ENCODE peak calls at places on chromosomes 1 and 21, in six cellular contexts. One of them, this sample, is unnamed.

GRCh38 chr1:2611034-2611501 is 21.7 kb downstream of the MMEL1 start:
- DNase-seq in stimulated activated CD8-positive, alpha-beta memory T cell treated with anti-CD3 and anti-CD28 coated beads, Interleukin-12 subunit alpha, Interleukin-12 subunit beta, amount 100 ng/mL, for 4 hours: no peak
- DNase-seq in activated T-cell treated with anti-CD3 and anti-CD28 coated beads, Interleukin-2, amount 50 U/mL, for 4 hours: peak
- DNase-seq in progenitor cell of endocrine pancreas: peak
- DNase-seq in GF-D8: no peak
- DNase-seq in GM12865: no peak
- DNase-seq in this sample: peak

GRCh38 chr1:113456967-113457366 is 66.7 kb downstream of the MAGI3 start:
- DNase-seq in stimulated activated CD8-positive, alpha-beta memory T cell treated with anti-CD3 and anti-CD28 coated beads, Interleukin-12 subunit alpha, Interleukin-12 subunit beta, amount 100 ng/mL, for 4 hours: no peak
- DNase-seq in activated T-cell treated with anti-CD3 and anti-CD28 coated beads, Interleukin-2, amount 50 U/mL, for 4 hours: no peak
- DNase-seq in progenitor cell of endocrine pancreas: no peak
- DNase-seq in GF-D8: no peak
- DNase-seq in GM12865: no peak
- DNase-seq in this sample: peak

GRCh38 chr1:35443768-35444518 is 113.3 kb downstream of the KIAA0319L start:
- DNase-seq in stimulated activated CD8-positive, alpha-beta memory T cell treated with anti-CD3 and anti-CD28 coated beads, Interleukin-12 subunit alpha, Interleukin-12 subunit beta, amount 100 ng/mL, for 4 hours: no peak
- DNase-seq in activated T-cell treated with anti-CD3 and anti-CD28 coated beads, Interleukin-2, amount 50 U/mL, for 4 hours: no peak
- DNase-seq in progenitor cell of endocrine pancreas: no peak
- DNase-seq in GF-D8: no peak
- DNase-seq in GM12865: no peak
- DNase-seq in this sample: no peak

GRCh38 chr21:31630062-31630711 is 29.3 kb upstream of the SOD1 start:
- DNase-seq in stimulated activated CD8-positive, alpha-beta memory T cell treated with anti-CD3 and anti-CD28 coated beads, Interleukin-12 subunit alpha, Interleukin-12 subunit beta, amount 100 ng/mL, for 4 hours: no peak
- DNase-seq in activated T-cell treated with anti-CD3 and anti-CD28 coated beads, Interleukin-2, amount 50 U/mL, for 4 hours: no peak
- DNase-seq in progenitor cell of endocrine pancreas: no peak
- DNase-seq in GF-D8: no peak
- DNase-seq in GM12865: no peak
- DNase-seq in this sample: peak

GRCh38 chr21:25934130-25934529 is 199.4 kb downstream of the GABPA start:
- DNase-seq in stimulated activated CD8-positive, alpha-beta memory T cell treated with anti-CD3 and anti-CD28 coated beads, Interleukin-12 subunit alpha, Interleukin-12 subunit beta, amount 100 ng/mL, for 4 hours: no peak
- DNase-seq in activated T-cell treated with anti-CD3 and anti-CD28 coated beads, Interleukin-2, amount 50 U/mL, for 4 hours: no peak
- DNase-seq in progenitor cell of endocrine pancreas: no peak
- DNase-seq in GF-D8: no peak
- DNase-seq in GM12865: no peak
- DNase-seq in this sample: no peak

GRCh38 chr1:26155370-26156284 is 3.3 kb upstream of the FAM110D start:
- DNase-seq in stimulated activated CD8-positive, alpha-beta memory T cell treated with anti-CD3 and anti-CD28 coated beads, Interleukin-12 subunit alpha, Interleukin-12 subunit beta, amount 100 ng/mL, for 4 hours: no peak
- DNase-seq in activated T-cell treated with anti-CD3 and anti-CD28 coated beads, Interleukin-2, amount 50 U/mL, for 4 hours: no peak
- DNase-seq in progenitor cell of endocrine pancreas: no peak
- DNase-seq in GF-D8: no peak
- DNase-seq in GM12865: no peak
- DNase-seq in this sample: no peak

GRCh38 chr1:12617901-12618660 is at the start of gene DHRS3:
- DNase-seq in stimulated activated CD8-positive, alpha-beta memory T cell treated with anti-CD3 and anti-CD28 coated beads, Interleukin-12 subunit alpha, Interleukin-12 subunit beta, amount 100 ng/mL, for 4 hours: peak
- DNase-seq in activated T-cell treated with anti-CD3 and anti-CD28 coated beads, Interleukin-2, amount 50 U/mL, for 4 hours: peak
- DNase-seq in progenitor cell of endocrine pancreas: peak
- DNase-seq in GF-D8: peak
- DNase-seq in GM12865: peak
- DNase-seq in this sample: peak

GRCh38 chr1:197902454-197903195 is at the start of gene C1orf53:
- DNase-seq in stimulated activated CD8-positive, alpha-beta memory T cell treated with anti-CD3 and anti-CD28 coated beads, Interleukin-12 subunit alpha, Interleukin-12 subunit beta, amount 100 ng/mL, for 4 hours: peak
- DNase-seq in activated T-cell treated with anti-CD3 and anti-CD28 coated beads, Interleukin-2, amount 50 U/mL, for 4 hours: peak
- DNase-seq in progenitor cell of endocrine pancreas: peak
- DNase-seq in GF-D8: peak
- DNase-seq in GM12865: peak
- DNase-seq in this sample: peak

GRCh38 chr1:7207875-7208646 is 422.8 kb downstream of the CAMTA1 start:
- DNase-seq in stimulated activated CD8-positive, alpha-beta memory T cell treated with anti-CD3 and anti-CD28 coated beads, Interleukin-12 subunit alpha, Interleukin-12 subunit beta, amount 100 ng/mL, for 4 hours: no peak
- DNase-seq in activated T-cell treated with anti-CD3 and anti-CD28 coated beads, Interleukin-2, amount 50 U/mL, for 4 hours: no peak
- DNase-seq in progenitor cell of endocrine pancreas: peak
- DNase-seq in GF-D8: peak
- DNase-seq in GM12865: peak
- DNase-seq in this sample: no peak

GRCh38 chr1:45353685-45354084 is 13.4 kb upstream of the MUTYH start:
- DNase-seq in stimulated activated CD8-positive, alpha-beta memory T cell treated with anti-CD3 and anti-CD28 coated beads, Interleukin-12 subunit alpha, Interleukin-12 subunit beta, amount 100 ng/mL, for 4 hours: no peak
- DNase-seq in activated T-cell treated with anti-CD3 and anti-CD28 coated beads, Interleukin-2, amount 50 U/mL, for 4 hours: no peak
- DNase-seq in progenitor cell of endocrine pancreas: no peak
- DNase-seq in GF-D8: no peak
- DNase-seq in GM12865: no peak
- DNase-seq in this sample: no peak

GRCh38 chr1:83545450-83545849 is 453.5 kb downstream of the TTLL7 start:
- DNase-seq in stimulated activated CD8-positive, alpha-beta memory T cell treated with anti-CD3 and anti-CD28 coated beads, Interleukin-12 subunit alpha, Interleukin-12 subunit beta, amount 100 ng/mL, for 4 hours: no peak
- DNase-seq in activated T-cell treated with anti-CD3 and anti-CD28 coated beads, Interleukin-2, amount 50 U/mL, for 4 hours: no peak
- DNase-seq in progenitor cell of endocrine pancreas: no peak
- DNase-seq in GF-D8: no peak
- DNase-seq in GM12865: peak
- DNase-seq in this sample: no peak

GRCh38 chr1:146001734-146002133 is 5.4 kb upstream of the TXNIP start:
- DNase-seq in stimulated activated CD8-positive, alpha-beta memory T cell treated with anti-CD3 and anti-CD28 coated beads, Interleukin-12 subunit alpha, Interleukin-12 subunit beta, amount 100 ng/mL, for 4 hours: no peak
- DNase-seq in activated T-cell treated with anti-CD3 and anti-CD28 coated beads, Interleukin-2, amount 50 U/mL, for 4 hours: no peak
- DNase-seq in progenitor cell of endocrine pancreas: no peak
- DNase-seq in GF-D8: no peak
- DNase-seq in GM12865: no peak
- DNase-seq in this sample: no peak

GRCh38 chr1:1196431-1197187 is 9.8 kb downstream of the TNFRSF18 start:
- DNase-seq in stimulated activated CD8-positive, alpha-beta memory T cell treated with anti-CD3 and anti-CD28 coated beads, Interleukin-12 subunit alpha, Interleukin-12 subunit beta, amount 100 ng/mL, for 4 hours: no peak
- DNase-seq in activated T-cell treated with anti-CD3 and anti-CD28 coated beads, Interleukin-2, amount 50 U/mL, for 4 hours: no peak
- DNase-seq in progenitor cell of endocrine pancreas: no peak
- DNase-seq in GF-D8: no peak
- DNase-seq in GM12865: no peak
- DNase-seq in this sample: peak

GRCh38 chr1:94988356-94988755 is 61.4 kb upstream of the CNN3 start:
- DNase-seq in stimulated activated CD8-positive, alpha-beta memory T cell treated with anti-CD3 and anti-CD28 coated beads, Interleukin-12 subunit alpha, Interleukin-12 subunit beta, amount 100 ng/mL, for 4 hours: no peak
- DNase-seq in activated T-cell treated with anti-CD3 and anti-CD28 coated beads, Interleukin-2, amount 50 U/mL, for 4 hours: no peak
- DNase-seq in progenitor cell of endocrine pancreas: no peak
- DNase-seq in GF-D8: no peak
- DNase-seq in GM12865: no peak
- DNase-seq in this sample: no peak

GRCh38 chr1:193042766-193043691 is 16.1 kb downstream of the UCHL5 start:
- DNase-seq in stimulated activated CD8-positive, alpha-beta memory T cell treated with anti-CD3 and anti-CD28 coated beads, Interleukin-12 subunit alpha, Interleukin-12 subunit beta, amount 100 ng/mL, for 4 hours: no peak
- DNase-seq in activated T-cell treated with anti-CD3 and anti-CD28 coated beads, Interleukin-2, amount 50 U/mL, for 4 hours: no peak
- DNase-seq in progenitor cell of endocrine pancreas: no peak
- DNase-seq in GF-D8: no peak
- DNase-seq in GM12865: no peak
- DNase-seq in this sample: no peak

GRCh38 chr1:30423570-30423969 is 299.8 kb downstream of the MATN1 start:
- DNase-seq in stimulated activated CD8-positive, alpha-beta memory T cell treated with anti-CD3 and anti-CD28 coated beads, Interleukin-12 subunit alpha, Interleukin-12 subunit beta, amount 100 ng/mL, for 4 hours: no peak
- DNase-seq in activated T-cell treated with anti-CD3 and anti-CD28 coated beads, Interleukin-2, amount 50 U/mL, for 4 hours: no peak
- DNase-seq in progenitor cell of endocrine pancreas: no peak
- DNase-seq in GF-D8: no peak
- DNase-seq in GM12865: no peak
- DNase-seq in this sample: peak

GRCh38 chr1:217089239-217090014 is 366.2 kb upstream of the ESRRG start:
- DNase-seq in stimulated activated CD8-positive, alpha-beta memory T cell treated with anti-CD3 and anti-CD28 coated beads, Interleukin-12 subunit alpha, Interleukin-12 subunit beta, amount 100 ng/mL, for 4 hours: no peak
- DNase-seq in activated T-cell treated with anti-CD3 and anti-CD28 coated beads, Interleukin-2, amount 50 U/mL, for 4 hours: no peak
- DNase-seq in progenitor cell of endocrine pancreas: peak
- DNase-seq in GF-D8: no peak
- DNase-seq in GM12865: no peak
- DNase-seq in this sample: no peak

GRCh38 chr21:27498025-27498424 is 531.1 kb upstream of the ADAMTS5 start:
- DNase-seq in stimulated activated CD8-positive, alpha-beta memory T cell treated with anti-CD3 and anti-CD28 coated beads, Interleukin-12 subunit alpha, Interleukin-12 subunit beta, amount 100 ng/mL, for 4 hours: no peak
- DNase-seq in activated T-cell treated with anti-CD3 and anti-CD28 coated beads, Interleukin-2, amount 50 U/mL, for 4 hours: no peak
- DNase-seq in progenitor cell of endocrine pancreas: no peak
- DNase-seq in GF-D8: no peak
- DNase-seq in GM12865: no peak
- DNase-seq in this sample: no peak

GRCh38 chr1:56424744-56425493 is 154.4 kb downstream of the PLPP3 start:
- DNase-seq in stimulated activated CD8-positive, alpha-beta memory T cell treated with anti-CD3 and anti-CD28 coated beads, Interleukin-12 subunit alpha, Interleukin-12 subunit beta, amount 100 ng/mL, for 4 hours: no peak
- DNase-seq in activated T-cell treated with anti-CD3 and anti-CD28 coated beads, Interleukin-2, amount 50 U/mL, for 4 hours: no peak
- DNase-seq in progenitor cell of endocrine pancreas: no peak
- DNase-seq in GF-D8: no peak
- DNase-seq in GM12865: no peak
- DNase-seq in this sample: no peak

GRCh38 chr1:52904590-52905375 is 16.8 kb downstream of the ECHDC2 start:
- DNase-seq in stimulated activated CD8-positive, alpha-beta memory T cell treated with anti-CD3 and anti-CD28 coated beads, Interleukin-12 subunit alpha, Interleukin-12 subunit beta, amount 100 ng/mL, for 4 hours: no peak
- DNase-seq in activated T-cell treated with anti-CD3 and anti-CD28 coated beads, Interleukin-2, amount 50 U/mL, for 4 hours: no peak
- DNase-seq in progenitor cell of endocrine pancreas: no peak
- DNase-seq in GF-D8: no peak
- DNase-seq in GM12865: peak
- DNase-seq in this sample: no peak

GRCh38 chr21:46424062-46424591 is 34.6 kb upstream of the DIP2A start:
- DNase-seq in stimulated activated CD8-positive, alpha-beta memory T cell treated with anti-CD3 and anti-CD28 coated beads, Interleukin-12 subunit alpha, Interleukin-12 subunit beta, amount 100 ng/mL, for 4 hours: peak
- DNase-seq in activated T-cell treated with anti-CD3 and anti-CD28 coated beads, Interleukin-2, amount 50 U/mL, for 4 hours: no peak
- DNase-seq in progenitor cell of endocrine pancreas: no peak
- DNase-seq in GF-D8: no peak
- DNase-seq in GM12865: no peak
- DNase-seq in this sample: no peak

GRCh38 chr1:181559142-181559541 is 75.8 kb downstream of the CACNA1E start:
- DNase-seq in stimulated activated CD8-positive, alpha-beta memory T cell treated with anti-CD3 and anti-CD28 coated beads, Interleukin-12 subunit alpha, Interleukin-12 subunit beta, amount 100 ng/mL, for 4 hours: no peak
- DNase-seq in activated T-cell treated with anti-CD3 and anti-CD28 coated beads, Interleukin-2, amount 50 U/mL, for 4 hours: no peak
- DNase-seq in progenitor cell of endocrine pancreas: no peak
- DNase-seq in GF-D8: no peak
- DNase-seq in GM12865: no peak
- DNase-seq in this sample: no peak

GRCh38 chr1:117615474-117615873 is 9.6 kb downstream of the TENT5C start:
- DNase-seq in stimulated activated CD8-positive, alpha-beta memory T cell treated with anti-CD3 and anti-CD28 coated beads, Interleukin-12 subunit alpha, Interleukin-12 subunit beta, amount 100 ng/mL, for 4 hours: peak
- DNase-seq in activated T-cell treated with anti-CD3 and anti-CD28 coated beads, Interleukin-2, amount 50 U/mL, for 4 hours: no peak
- DNase-seq in progenitor cell of endocrine pancreas: no peak
- DNase-seq in GF-D8: peak
- DNase-seq in GM12865: peak
- DNase-seq in this sample: no peak

GRCh38 chr1:166080277-166080964 is 86.4 kb downstream of the FAM78B start:
- DNase-seq in stimulated activated CD8-positive, alpha-beta memory T cell treated with anti-CD3 and anti-CD28 coated beads, Interleukin-12 subunit alpha, Interleukin-12 subunit beta, amount 100 ng/mL, for 4 hours: no peak
- DNase-seq in activated T-cell treated with anti-CD3 and anti-CD28 coated beads, Interleukin-2, amount 50 U/mL, for 4 hours: no peak
- DNase-seq in progenitor cell of endocrine pancreas: no peak
- DNase-seq in GF-D8: no peak
- DNase-seq in GM12865: peak
- DNase-seq in this sample: no peak

GRCh38 chr1:22529901-22530621 is 33.2 kb upstream of the EPHA8 start:
- DNase-seq in stimulated activated CD8-positive, alpha-beta memory T cell treated with anti-CD3 and anti-CD28 coated beads, Interleukin-12 subunit alpha, Interleukin-12 subunit beta, amount 100 ng/mL, for 4 hours: no peak
- DNase-seq in activated T-cell treated with anti-CD3 and anti-CD28 coated beads, Interleukin-2, amount 50 U/mL, for 4 hours: no peak
- DNase-seq in progenitor cell of endocrine pancreas: no peak
- DNase-seq in GF-D8: no peak
- DNase-seq in GM12865: no peak
- DNase-seq in this sample: no peak

GRCh38 chr1:170145691-170146676 is at the start of gene NTMT2:
- DNase-seq in stimulated activated CD8-positive, alpha-beta memory T cell treated with anti-CD3 and anti-CD28 coated beads, Interleukin-12 subunit alpha, Interleukin-12 subunit beta, amount 100 ng/mL, for 4 hours: no peak
- DNase-seq in activated T-cell treated with anti-CD3 and anti-CD28 coated beads, Interleukin-2, amount 50 U/mL, for 4 hours: no peak
- DNase-seq in progenitor cell of endocrine pancreas: no peak
- DNase-seq in GF-D8: no peak
- DNase-seq in GM12865: peak
- DNase-seq in this sample: no peak

GRCh38 chr1:53307037-53307436 is 20.8 kb downstream of the LRP8 start:
- DNase-seq in stimulated activated CD8-positive, alpha-beta memory T cell treated with anti-CD3 and anti-CD28 coated beads, Interleukin-12 subunit alpha, Interleukin-12 subunit beta, amount 100 ng/mL, for 4 hours: no peak
- DNase-seq in activated T-cell treated with anti-CD3 and anti-CD28 coated beads, Interleukin-2, amount 50 U/mL, for 4 hours: no peak
- DNase-seq in progenitor cell of endocrine pancreas: no peak
- DNase-seq in GF-D8: no peak
- DNase-seq in GM12865: no peak
- DNase-seq in this sample: no peak

GRCh38 chr1:186987065-186987464 is 158.3 kb downstream of the PLA2G4A start:
- DNase-seq in stimulated activated CD8-positive, alpha-beta memory T cell treated with anti-CD3 and anti-CD28 coated beads, Interleukin-12 subunit alpha, Interleukin-12 subunit beta, amount 100 ng/mL, for 4 hours: no peak
- DNase-seq in activated T-cell treated with anti-CD3 and anti-CD28 coated beads, Interleukin-2, amount 50 U/mL, for 4 hours: no peak
- DNase-seq in progenitor cell of endocrine pancreas: no peak
- DNase-seq in GF-D8: no peak
- DNase-seq in GM12865: no peak
- DNase-seq in this sample: no peak

GRCh38 chr1:220135755-220136154 is 41.8 kb downstream of the IARS2 start:
- DNase-seq in stimulated activated CD8-positive, alpha-beta memory T cell treated with anti-CD3 and anti-CD28 coated beads, Interleukin-12 subunit alpha, Interleukin-12 subunit beta, amount 100 ng/mL, for 4 hours: no peak
- DNase-seq in activated T-cell treated with anti-CD3 and anti-CD28 coated beads, Interleukin-2, amount 50 U/mL, for 4 hours: no peak
- DNase-seq in progenitor cell of endocrine pancreas: no peak
- DNase-seq in GF-D8: no peak
- DNase-seq in GM12865: no peak
- DNase-seq in this sample: no peak